ENCODE peak calls at places on chromosome 9, in nine cellular contexts. R, B, Z, F, G, T, U, X and D are unnamed samples.

GRCh38 chr9:35771524-35771923 is 17.4 kb upstream of the MSMP start:
- DNase-seq in R (no peak), B (no peak), Z (no peak), F (no peak), G (no peak), T (no peak), U (no peak), X (no peak), D (no peak)

GRCh38 chr9:137295313-137296213 is 6.5 kb downstream of the NRARP start:
- DNase-seq in R (no peak), B (no peak), Z (no peak), F (peak; percentile 91), G (peak; percentile 89), T (peak; percentile 93), U (peak; percentile 90), X (no peak), D (peak; percentile 95)

GRCh38 chr9:24297931-24298330 is 247.8 kb downstream of the IZUMO3 start:
- DNase-seq in R (no peak), B (no peak), Z (no peak), F (no peak), G (no peak), T (no peak), U (no peak), X (no peak), D (no peak)

GRCh38 chr9:1977026-1977425 is 38.1 kb upstream of the SMARCA2 start:
- DNase-seq in R (no peak), B (no peak), Z (no peak), F (no peak), G (no peak), T (no peak), U (no peak), X (no peak), D (no peak)

GRCh38 chr9:22650145-22650544 is 203.5 kb downstream of the DMRTA1 start:
- DNase-seq in R (no peak), B (no peak), Z (no peak), F (no peak), G (no peak), T (no peak), U (no peak), X (no peak), D (no peak)

GRCh38 chr9:127204771-127205470 is 59.7 kb upstream of the GARNL3 start:
- DNase-seq in R (no peak), B (no peak), Z (no peak), F (no peak), G (peak; percentile 59), T (no peak), U (no peak), X (no peak), D (no peak)

GRCh38 chr9:134929560-134930158 is 11.9 kb upstream of the FCN1 start:
- DNase-seq in R (no peak), B (no peak), Z (no peak), F (no peak), G (peak; percentile 84), T (no peak), U (no peak), X (no peak), D (no peak)

GRCh38 chr9:117722108-117722761 is 18.0 kb downstream of the TLR4 start:
- DNase-seq in R (no peak), B (no peak), Z (no peak), F (no peak), G (no peak), T (no peak), U (no peak), X (no peak), D (no peak)

GRCh38 chr9:106482733-106483132 is 380.2 kb upstream of the ZNF462 start:
- DNase-seq in R (no peak), B (no peak), Z (no peak), F (no peak), G (no peak), T (no peak), U (no peak), X (peak; percentile 19), D (no peak)

GRCh38 chr9:96418920-96419690 is 935 bp upstream of the ZNF367 start:
- DNase-seq in R (peak; percentile 74), B (peak; percentile 92), Z (no peak), F (peak; percentile 32), G (peak; percentile 95), T (peak; percentile 95), U (peak; percentile 85), X (peak; percentile 47), D (peak; percentile 52)
- TF ChIP-seq POLR2A in R (no peak), B (no peak), Z (peak; percentile 14), F (peak; percentile 31), G (no peak), T (peak; percentile 57), U (peak; percentile 58), X (no peak), D (peak; percentile 24)

DNA sequence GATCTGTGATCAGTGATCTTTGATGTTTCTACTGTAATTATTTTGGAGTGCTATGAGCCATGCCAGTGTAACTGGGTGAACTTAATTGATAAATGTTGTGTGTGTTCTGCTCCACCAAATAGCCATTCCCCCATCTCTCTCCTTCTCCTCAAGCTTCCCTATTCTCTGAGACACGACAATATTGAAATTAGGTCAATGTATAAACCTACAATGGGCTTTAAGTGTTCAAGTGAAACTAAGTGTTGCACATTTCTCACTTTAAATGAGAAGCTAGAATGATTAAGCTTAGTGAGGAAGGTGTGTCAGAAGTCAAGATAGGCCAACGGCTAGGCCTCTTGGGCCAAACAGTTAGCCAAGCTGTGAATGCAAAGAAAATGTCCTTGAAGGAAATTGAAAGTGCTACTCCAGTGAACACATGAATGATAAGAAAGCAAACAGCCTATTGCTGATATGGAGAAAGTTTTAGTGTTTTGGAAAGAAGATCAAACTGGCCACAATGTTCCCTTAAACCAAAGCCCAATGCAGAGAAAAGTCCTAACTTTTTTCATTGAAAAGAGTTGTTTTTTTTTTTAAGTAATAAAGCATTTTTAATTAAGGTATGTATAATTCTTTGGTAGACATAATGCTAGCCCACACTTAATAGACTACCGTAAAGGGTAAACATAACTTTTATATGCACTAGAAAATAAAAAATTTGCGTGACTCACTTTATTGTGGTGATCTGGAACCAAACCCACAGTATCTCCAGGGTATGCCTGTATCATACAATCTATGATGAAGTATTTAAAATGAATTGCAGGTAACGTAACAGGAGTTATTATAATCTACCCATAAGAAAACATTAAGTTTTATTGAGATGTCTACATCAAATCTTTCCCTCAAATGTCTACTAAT is 42.5 kb upstream of the ALDH1A1 start:
- DNase-seq in R (no peak), B (no peak), Z (no peak), F (no peak), G (no peak), T (no peak), U (no peak), X (no peak), D (no peak)
- TF ChIP-seq POLR2AphosphoS5 in R (no peak), B (no peak), Z (no peak), F (no peak), G (no peak), T (no peak), U (no peak), X (no peak), D (no peak)

GRCh38 chr9:123268240-123268949 is at the start of gene STRBP:
- DNase-seq in R (peak; percentile 87), B (no peak), Z (peak; percentile 74), F (peak; percentile 92), G (peak; percentile 98), T (peak; percentile 100), U (peak; percentile 94), X (peak; percentile 90), D (peak; percentile 92)
- TF ChIP-seq POLR2A in R (no peak), B (no peak), Z (peak; percentile 63), F (no peak), G (no peak), T (no peak), U (peak; percentile 27), X (no peak), D (peak; percentile 56)

GRCh38 chr9:94175669-94176068 is 83.4 kb upstream of the ZNF169 start:
- DNase-seq in R (no peak), B (no peak), Z (no peak), F (no peak), G (no peak), T (no peak), U (no peak), X (no peak), D (no peak)

GRCh38 chr9:94176582-94176981 is 82.5 kb upstream of the ZNF169 start:
- DNase-seq in R (no peak), B (no peak), Z (no peak), F (no peak), G (no peak), T (no peak), U (no peak), X (no peak), D (no peak)

GRCh38 chr9:94173632-94174031 is 85.5 kb upstream of the ZNF169 start:
- DNase-seq in R (no peak), B (no peak), Z (no peak), F (no peak), G (no peak), T (no peak), U (no peak), X (no peak), D (no peak)

GRCh38 chr9:94169978-94170377 is 85.7 kb downstream of the PTPDC1 start:
- DNase-seq in R (no peak), B (no peak), Z (no peak), F (no peak), G (no peak), T (no peak), U (no peak), X (no peak), D (no peak)

DNA sequence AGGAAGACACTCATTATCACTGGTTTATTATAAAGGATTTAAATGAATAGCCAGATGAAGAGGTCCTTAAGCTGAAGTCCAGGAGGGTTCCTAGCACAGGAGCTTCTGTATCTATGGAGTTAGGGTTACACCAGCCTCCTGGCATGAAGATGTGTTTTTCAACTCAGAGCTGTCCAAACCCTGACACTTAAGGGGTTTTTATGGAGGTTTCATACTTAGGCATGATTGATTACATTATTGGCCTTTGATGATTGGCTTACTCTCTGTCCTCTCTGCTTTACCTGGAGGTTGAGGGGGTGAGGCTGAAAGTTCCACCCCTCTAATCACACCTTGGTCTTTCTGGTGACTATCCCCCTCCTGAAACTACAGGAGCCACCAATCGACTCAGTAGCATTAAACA is 84.9 kb upstream of the ZNF169 start:
- DNase-seq in R (no peak), B (no peak), Z (no peak), F (no peak), G (no peak), T (no peak), U (no peak), X (no peak), D (no peak)
- TF ChIP-seq POLR2AphosphoS5 in R (no peak), B (no peak), Z (no peak), F (no peak), G (no peak), T (no peak), U (peak; percentile 25), X (no peak), D (no peak)